ENCODE peak calls at places on chromosome 13, in seven cellular contexts. I is GM12878, R is K562, C is Panc1, K is HCT116, Q is A549, D is GM23338. B is an unnamed sample.

GRCh38 chr13:23743269-23743668 is 145.9 kb downstream of the MIPEP start:
- DNase-seq in I (no peak), R (no peak), C (no peak), K (no peak), Q (peak), D (no peak), B (no peak)

GRCh38 chr13:50156722-50157121 is 141.5 kb downstream of the KCNRG start:
- DNase-seq in I (no peak), R (no peak), C (no peak), K (no peak), Q (no peak), D (peak), B (no peak)

GRCh38 chr13:39567569-39567968 is 35.4 kb downstream of the LHFPL6 start:
- DNase-seq in I (no peak), R (no peak), C (no peak), K (no peak), Q (no peak), D (no peak), B (no peak)

GRCh38 chr13:113880651-113881611 is 17.1 kb upstream of the GAS6 start:
- DNase-seq in I (no peak), R (no peak), C (no peak), K (no peak), Q (no peak), D (no peak), B (no peak)

GRCh38 chr13:37681295-37682032 is 82.9 kb upstream of the POSTN start:
- DNase-seq in I (no peak), R (no peak), C (no peak), K (no peak), Q (no peak), D (no peak), B (no peak)

GRCh38 chr13:56932104-56932503 is 208.6 kb upstream of the PRR20A start:
- DNase-seq in I (no peak), R (no peak), C (no peak), K (no peak), Q (no peak), D (no peak), B (no peak)

GRCh38 chr13:100870898-100871297 is 196.3 kb upstream of the TMTC4 start:
- DNase-seq in I (no peak), R (no peak), C (no peak), K (no peak), Q (no peak), D (no peak), B (no peak)

GRCh38 chr13:89315287-89315686 is 1644.1 kb downstream of the SLITRK5 start:
- DNase-seq in I (no peak), R (no peak), C (no peak), K (no peak), Q (no peak), D (no peak), B (no peak)

GRCh38 chr13:111895896-111896821 is 170.8 kb upstream of the SOX1 start:
- DNase-seq in I (no peak), R (no peak), C (no peak), K (no peak), Q (no peak), D (no peak), B (no peak)

GRCh38 chr13:109781384-109782065 is 4.9 kb downstream of the IRS2 start:
- DNase-seq in I (no peak), R (no peak), C (no peak), K (no peak), Q (no peak), D (no peak), B (no peak)

GRCh38 chr13:102020611-102021216 is 381.1 kb downstream of the FGF14 start:
- DNase-seq in I (no peak), R (no peak), C (no peak), K (no peak), Q (no peak), D (no peak), B (no peak)

GRCh38 chr13:76730220-76730619 is 156.0 kb downstream of the KCTD12 start:
- DNase-seq in I (no peak), R (no peak), C (no peak), K (no peak), Q (no peak), D (no peak), B (no peak)

GRCh38 chr13:110305544-110305943 is 1.4 kb downstream of the COL4A1 start:
- DNase-seq in I (no peak), R (no peak), C (no peak), K (no peak), Q (no peak), D (no peak), B (no peak)

GRCh38 chr13:66347718-66348117 is 882.4 kb downstream of the PCDH9 start:
- DNase-seq in I (no peak), R (no peak), C (no peak), K (no peak), Q (peak), D (no peak), B (no peak)

GRCh38 chr13:68234278-68234677 is 1004.1 kb upstream of the PCDH9 start:
- DNase-seq in I (no peak), R (no peak), C (no peak), K (no peak), Q (peak), D (peak), B (no peak)

GRCh38 chr13:46759861-46760260 is 37.1 kb downstream of the ESD start:
- DNase-seq in I (no peak), R (no peak), C (no peak), K (no peak), Q (peak), D (no peak), B (peak)

GRCh38 chr13:24254151-24254810 is 55.1 kb upstream of the C1QTNF9 start:
- DNase-seq in I (no peak), R (no peak), C (no peak), K (no peak), Q (no peak), D (no peak), B (peak)

GRCh38 chr13:110916671-110917142 is 1.8 kb upstream of the ANKRD10 start:
- DNase-seq in I (no peak), R (no peak), C (no peak), K (no peak), Q (no peak), D (no peak), B (no peak)

GRCh38 chr13:113836917-113837553 is 26.8 kb downstream of the GAS6 start:
- DNase-seq in I (no peak), R (no peak), C (no peak), K (peak), Q (peak), D (no peak), B (no peak)

DNA sequence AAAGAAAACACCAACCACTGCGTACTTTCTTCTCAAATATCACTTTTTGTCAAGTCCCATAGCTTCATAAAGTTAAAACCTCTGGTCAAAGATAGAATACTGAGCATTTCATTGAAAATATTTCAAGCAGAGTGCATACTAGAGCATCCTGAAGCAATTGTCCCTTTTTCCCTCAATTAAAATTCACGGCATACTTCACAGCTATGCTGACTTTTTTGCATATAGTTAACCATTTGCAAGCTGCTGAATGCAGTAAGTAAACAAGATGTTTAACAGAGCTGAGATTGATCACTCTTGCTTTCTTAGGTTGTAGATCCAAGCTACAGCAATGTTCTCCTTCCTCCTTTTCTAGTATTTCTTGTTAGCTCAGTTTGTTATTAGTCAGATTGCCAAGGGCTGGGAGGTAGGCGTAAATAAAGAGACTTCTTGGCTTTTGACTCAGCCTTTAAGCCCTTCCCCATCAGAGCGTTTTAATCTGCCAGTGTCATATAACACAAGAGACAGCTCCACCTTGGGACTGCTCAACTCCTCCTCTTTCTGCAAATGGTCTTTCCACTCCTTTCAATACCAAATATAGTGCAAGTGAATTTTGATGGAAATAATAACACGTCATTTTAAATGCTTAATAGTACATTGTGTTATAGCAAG is at the start of gene SLITRK6:
- DNase-seq in I (no peak), R (no peak), C (peak), K (peak), Q (peak), D (peak), B (no peak)
- TF ChIP-seq CTCF in I (no peak), R (no peak), C (peak), K (no peak), Q (peak), D (peak), B (no peak)

GRCh38 chr13:51698352-51698751 is 105.6 kb downstream of the DHRS12 start:
- DNase-seq in I (no peak), R (no peak), C (no peak), K (no peak), Q (no peak), D (no peak), B (no peak)

GRCh38 chr13:51697855-51698254 is 106.1 kb downstream of the DHRS12 start:
- DNase-seq in I (no peak), R (no peak), C (no peak), K (no peak), Q (no peak), D (no peak), B (no peak)

DNA sequence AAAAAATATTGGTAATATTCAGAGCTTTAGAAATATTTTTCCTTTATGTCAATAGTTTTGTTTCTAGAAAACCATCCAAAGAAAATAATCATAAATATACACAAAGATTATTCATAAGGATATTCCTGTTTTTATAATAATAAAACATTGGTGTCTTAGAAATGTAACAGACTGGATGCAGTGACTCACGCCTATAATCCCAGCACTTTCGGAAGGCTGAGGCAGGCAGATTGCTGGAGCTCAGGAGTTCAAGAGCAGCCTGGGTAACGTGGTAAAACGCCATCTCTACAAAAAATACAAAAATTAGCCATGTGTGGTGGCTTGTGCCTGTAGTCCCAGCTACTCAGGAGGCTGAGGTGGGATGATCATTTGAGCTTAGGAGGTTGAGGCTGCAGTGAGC is 106.8 kb downstream of the DHRS12 start:
- DNase-seq in I (no peak), R (no peak), C (no peak), K (no peak), Q (no peak), D (no peak), B (no peak)
- TF ChIP-seq REST in I (no peak), R (no peak), C (no peak), K (no peak), Q (no peak), D (no peak), B (no peak)

GRCh38 chr13:41916173-41916954 is 44.5 kb downstream of the VWA8 start:
- DNase-seq in I (peak), R (no peak), C (no peak), K (no peak), Q (no peak), D (no peak), B (peak)
- H3K4me3 ChIP-seq in I (no peak), R (no peak), C (no peak), K (peak), Q (no peak), D (no peak), B (no peak)

DNA sequence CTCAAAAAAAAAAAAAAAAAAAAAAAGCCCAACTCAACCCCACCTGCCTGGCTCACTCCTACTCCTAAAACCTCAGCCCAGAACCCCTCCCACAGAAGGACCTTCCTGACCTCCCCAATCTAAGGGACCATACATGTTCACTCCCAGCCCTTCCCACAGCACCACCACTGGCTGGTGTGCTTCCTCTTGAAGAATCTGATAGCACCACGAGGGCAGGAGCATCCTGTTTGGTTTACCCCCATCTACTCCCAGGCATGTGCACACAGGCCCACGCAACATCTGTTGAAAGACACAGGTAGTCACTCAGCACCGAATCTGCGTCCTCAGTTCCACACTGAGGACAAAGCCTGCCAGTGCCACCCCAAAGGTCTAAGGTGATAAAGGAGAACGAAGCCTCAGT is 8.2 kb downstream of the LATS2 start:
- DNase-seq in I (no peak), R (no peak), C (no peak), K (no peak), Q (no peak), D (no peak), B (no peak)
- TF ChIP-seq CTCF in I (no peak), R (no peak), C (no peak), K (no peak), Q (no peak), D (no peak), B (no peak)

GRCh38 chr13:58953638-58954037 is 1210.1 kb downstream of the DIAPH3 start:
- DNase-seq in I (peak), R (no peak), C (no peak), K (no peak), Q (no peak), D (no peak), B (peak)

GRCh38 chr13:58946274-58946673 is 1217.5 kb downstream of the DIAPH3 start:
- DNase-seq in I (no peak), R (no peak), C (no peak), K (no peak), Q (no peak), D (no peak), B (no peak)

GRCh38 chr13:58950911-58951310 is 1212.8 kb downstream of the DIAPH3 start:
- DNase-seq in I (no peak), R (no peak), C (no peak), K (no peak), Q (no peak), D (no peak), B (no peak)

GRCh38 chr13:58949646-58950045 is 1214.1 kb downstream of the DIAPH3 start:
- DNase-seq in I (no peak), R (no peak), C (no peak), K (no peak), Q (no peak), D (peak), B (no peak)
- TF ChIP-seq REST in I (no peak), R (no peak), C (no peak), K (no peak), Q (no peak), D (no peak), B (no peak)

GRCh38 chr13:79779061-79779460 is 298.1 kb downstream of the NDFIP2 start:
- DNase-seq in I (no peak), R (no peak), C (no peak), K (no peak), Q (no peak), D (no peak), B (no peak)
- H3K4me3 ChIP-seq in I (no peak), R (no peak), C (no peak), K (no peak), Q (no peak), D (no peak), B (no peak)

DNA sequence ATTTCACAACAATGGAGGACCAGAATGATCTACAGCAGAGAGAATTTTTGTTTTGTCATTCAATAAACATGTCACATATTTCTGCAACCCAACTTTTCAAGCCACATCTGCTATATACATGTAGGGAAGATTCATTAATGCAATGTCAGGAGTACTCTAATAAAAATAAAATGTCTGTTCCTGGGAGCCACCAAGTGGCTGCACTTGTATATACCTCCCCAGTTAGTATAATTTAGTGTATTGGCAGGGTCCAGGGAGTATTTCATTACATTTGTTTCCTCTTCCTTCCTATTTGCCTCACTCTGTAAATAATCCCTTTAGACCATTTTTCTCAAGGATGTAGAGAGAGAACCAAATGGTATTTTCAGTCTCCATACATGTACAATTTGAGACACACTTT is 1169.0 kb downstream of the DIAPH3 start:
- DNase-seq in I (no peak), R (no peak), C (no peak), K (no peak), Q (no peak), D (peak), B (no peak)
- TF ChIP-seq CTCF in I (no peak), R (no peak), C (no peak), K (no peak), Q (no peak), D (peak), B (no peak)

B was measured in HL-60.